ENCODE peak calls at places on chromosome 14, in nine cellular contexts. P is AG04450, B is nephron progenitor cell, U is lung, S is Calu3, K is AG09309, X is adrenal gland, J is fibroblast of lung, N is choroid plexus epithelial cell. Q is an unnamed sample.

GRCh38 chr14:75223664-75224154 is 47.3 kb upstream of the TMED10 start:
- DNase-seq in S (peak), X (peak), J (no peak), U (peak), K (no peak), N (peak), B (peak), P (no peak), Q (no peak)

GRCh38 chr14:55381040-55381439 is 30.6 kb downstream of the ATG14 start:
- DNase-seq in U (no peak), X (no peak), P (no peak), J (no peak), K (no peak), S (no peak), N (peak), B (no peak), Q (no peak)

GRCh38 chr14:50103558-50103957 is 12.8 kb downstream of the VCPKMT start:
- DNase-seq in X (no peak), N (peak), U (no peak), P (no peak), S (no peak), J (peak), K (no peak), B (no peak), Q (no peak)

GRCh38 chr14:98952595-98953325 is 319.2 kb downstream of the BCL11B start:
- DNase-seq in U (no peak), J (peak), S (peak), X (peak), B (no peak), P (no peak), K (no peak), N (peak), Q (peak)

GRCh38 chr14:50560929-50561280 is 960 bp downstream of the ATL1 start:
- DNase-seq in K (peak), P (peak), X (peak), J (peak), B (peak), U (peak), N (peak), S (peak), Q (no peak)

GRCh38 chr14:100755649-100756048 is 29.0 kb downstream of the DLK1 start:
- DNase-seq in S (no peak), U (no peak), B (no peak), N (no peak), J (peak), P (no peak), K (no peak), X (no peak), Q (no peak)

GRCh38 chr14:63438065-63438757 is 105.0 kb downstream of the PPP2R5E start:
- DNase-seq in X (peak), J (peak), S (peak), N (peak), B (no peak), P (peak), U (peak), K (peak), Q (no peak)

GRCh38 chr14:68594737-68595380 is 198.0 kb downstream of the ZFP36L1 start:
- DNase-seq in P (no peak), U (no peak), J (no peak), S (no peak), K (no peak), X (no peak), B (no peak), N (no peak), Q (no peak)

GRCh38 chr14:86540636-86541247 is 1010.8 kb downstream of the FLRT2 start:
- DNase-seq in B (no peak), U (no peak), K (no peak), J (no peak), P (no peak), S (no peak), N (no peak), X (no peak), Q (no peak)

GRCh38 chr14:104872469-104873341 is 7.6 kb downstream of the CEP170B start:
- DNase-seq in J (peak), K (no peak), X (peak), S (peak), N (peak), P (no peak), B (peak), U (no peak), Q (peak)

GRCh38 chr14:32998433-32998832 is 59.8 kb downstream of the NPAS3 start:
- DNase-seq in S (peak), U (no peak), N (peak), J (peak), X (no peak), K (peak), B (no peak), P (no peak), Q (peak)

GRCh38 chr14:104405566-104406226 is 173.9 kb upstream of the C14orf180 start:
- DNase-seq in U (peak), J (no peak), P (no peak), K (no peak), N (no peak), B (no peak), X (no peak), S (no peak), Q (peak)

GRCh38 chr14:61561144-61561543 is 134.2 kb upstream of the HIF1A start:
- DNase-seq in X (no peak), S (no peak), K (no peak), J (peak), N (peak), B (no peak), P (no peak), U (no peak), Q (peak)
- TF ChIP-seq CTCF in X (no peak), S (no peak), K (peak), J (peak), N (peak), B (no peak), P (peak), U (no peak), Q (peak)

GRCh38 chr14:72588521-72588920 is 305.4 kb downstream of the DPF3 start:
- DNase-seq in P (no peak), B (no peak), K (no peak), X (no peak), J (no peak), S (no peak), N (no peak), U (no peak), Q (no peak)
- TF ChIP-seq CTCF in P (no peak), B (no peak), K (no peak), X (no peak), J (no peak), S (no peak), N (no peak), U (no peak), Q (no peak)

DNA sequence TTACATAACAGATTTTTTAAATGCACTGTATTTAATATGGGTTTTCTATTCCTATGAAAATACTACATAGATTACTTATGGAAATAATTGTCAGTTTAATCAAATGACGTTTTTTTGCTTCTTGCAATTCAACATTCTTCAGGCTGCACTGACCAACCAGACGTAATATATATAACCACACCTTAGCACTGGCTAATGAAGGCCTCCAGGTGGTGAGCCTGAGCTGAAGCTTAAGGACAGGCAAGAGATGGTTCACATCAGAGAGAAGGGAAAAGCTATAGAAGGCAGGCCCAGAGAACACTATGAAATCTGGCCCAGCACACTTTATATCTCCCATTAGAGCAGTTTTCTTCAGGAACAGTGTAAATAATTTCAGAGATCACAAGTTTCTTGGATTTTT is 2.8 kb upstream of the MDGA2 start:
- DNase-seq in B (no peak), J (no peak), P (no peak), N (no peak), K (no peak), X (no peak), U (no peak), S (no peak), Q (no peak)
- TF ChIP-seq CTCF in B (no peak), J (no peak), P (no peak), N (no peak), K (no peak), X (no peak), U (no peak), S (no peak), Q (no peak)

GRCh38 chr14:95024380-95024779 is 132.9 kb downstream of the DICER1 start:
- DNase-seq in B (no peak), J (no peak), S (no peak), P (no peak), N (no peak), U (peak), K (no peak), X (no peak), Q (no peak)

GRCh38 chr14:95025218-95025617 is 132.1 kb downstream of the DICER1 start:
- DNase-seq in J (no peak), P (no peak), S (no peak), U (no peak), B (no peak), X (no peak), N (no peak), K (no peak), Q (no peak)

GRCh38 chr14:95025941-95026340 is 131.4 kb downstream of the DICER1 start:
- DNase-seq in J (no peak), P (no peak), B (no peak), N (no peak), S (no peak), K (no peak), U (peak), X (no peak), Q (no peak)

GRCh38 chr14:95023886-95024285 is 133.4 kb downstream of the DICER1 start:
- DNase-seq in N (no peak), S (no peak), U (peak), K (peak), X (no peak), B (no peak), J (no peak), P (no peak), Q (no peak)

DNA sequence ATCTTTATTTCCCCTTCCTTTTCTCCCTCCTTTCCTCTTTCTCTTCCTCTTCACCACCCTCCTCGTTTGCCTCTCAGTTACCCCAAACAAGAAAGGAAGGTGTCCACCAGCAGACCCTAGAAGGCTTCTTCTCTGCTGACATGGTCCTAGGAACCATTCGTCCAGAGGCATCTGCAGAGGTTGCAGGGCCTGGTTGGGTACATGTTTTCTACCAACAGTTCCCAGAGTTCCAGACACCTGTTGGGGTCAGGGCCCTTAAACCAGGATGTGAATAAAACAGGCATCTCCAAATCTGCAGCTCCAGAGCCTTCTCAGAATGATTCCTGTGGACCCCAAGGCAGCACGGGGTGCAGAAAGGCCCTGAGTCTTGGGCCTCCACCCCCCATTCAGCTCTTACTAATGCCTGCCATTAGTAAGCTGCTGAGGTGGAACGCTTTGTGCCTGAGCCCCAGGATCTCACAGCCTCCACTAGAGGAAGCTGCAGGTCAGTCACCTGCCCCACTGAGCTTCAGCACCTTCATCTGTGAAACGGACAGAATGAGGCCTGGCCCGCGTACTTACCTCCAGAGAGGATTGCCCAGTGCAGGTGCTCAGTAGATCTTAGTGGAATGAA is 130.4 kb downstream of the DICER1 start:
- DNase-seq in U (peak), P (no peak), J (no peak), K (no peak), N (no peak), S (no peak), X (no peak), B (no peak), Q (no peak)
- TF ChIP-seq CTCF in U (no peak), P (no peak), J (no peak), K (no peak), N (no peak), S (no peak), X (no peak), B (no peak), Q (no peak)

DNA sequence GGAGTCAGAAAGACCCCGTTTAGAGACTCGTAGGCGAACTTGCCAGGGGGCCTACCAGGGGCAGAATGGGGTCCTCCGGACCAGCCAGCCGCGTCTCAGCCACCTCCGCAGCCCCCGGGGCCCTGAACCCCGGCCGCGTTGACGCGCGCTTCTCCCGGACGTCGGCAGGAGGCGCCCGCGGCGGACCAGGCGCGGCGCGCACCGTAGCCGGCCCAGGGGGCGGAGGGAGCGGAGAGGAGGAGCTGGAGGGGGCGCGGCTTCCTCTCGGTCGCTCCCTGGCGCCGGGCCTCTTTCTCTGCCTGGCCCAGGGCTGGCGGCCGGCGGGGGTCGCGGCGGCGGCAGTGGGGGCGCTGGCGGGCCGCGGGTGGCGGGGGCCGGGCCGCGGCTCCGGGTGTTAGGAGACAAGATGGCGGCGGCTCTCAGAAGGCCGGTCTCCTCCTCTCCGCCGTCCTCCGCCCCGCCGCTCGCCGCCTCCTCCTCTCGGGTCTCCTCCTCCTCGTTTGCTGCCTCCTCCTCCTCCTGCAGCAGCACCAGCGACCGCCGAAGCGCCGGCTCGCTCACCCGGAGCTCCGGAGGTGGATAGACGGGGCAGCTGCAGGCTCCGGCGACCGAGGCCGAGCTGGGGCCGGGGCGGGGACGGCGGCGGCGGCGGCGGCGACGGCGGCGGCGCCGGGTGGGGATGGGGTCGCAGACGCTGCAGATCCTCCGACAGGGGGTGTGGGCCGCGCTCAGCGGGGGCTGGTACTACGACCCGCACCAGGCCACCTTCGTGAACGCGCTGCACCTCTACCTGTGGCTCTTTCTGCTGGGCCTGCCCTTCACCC is at the start of gene PCNX1:
- DNase-seq in P (peak), S (peak), N (peak), J (peak), X (peak), U (peak), K (no peak), B (peak), Q (peak)
- TF ChIP-seq CTCF in P (peak), S (peak), N (peak), J (peak), X (peak), U (peak), K (peak), B (peak), Q (peak)

GRCh38 chr14:103230021-103230420 is 104.0 kb upstream of the EIF5 start:
- DNase-seq in P (no peak), K (no peak), U (no peak), B (no peak), N (no peak), S (no peak), X (no peak), J (no peak), Q (peak)

GRCh38 chr14:103232831-103233319 is 101.2 kb upstream of the EIF5 start:
- DNase-seq in U (no peak), S (no peak), P (no peak), X (no peak), J (no peak), N (no peak), B (no peak), K (no peak), Q (peak)

GRCh38 chr14:103230658-103231334 is 103.2 kb upstream of the EIF5 start:
- DNase-seq in B (no peak), U (no peak), P (no peak), X (no peak), K (no peak), J (no peak), N (no peak), S (no peak), Q (peak)

GRCh38 chr14:103232338-103232808 is 101.7 kb upstream of the EIF5 start:
- DNase-seq in P (no peak), K (no peak), J (no peak), B (no peak), N (no peak), X (no peak), U (no peak), S (peak), Q (peak)

GRCh38 chr14:103231376-103232019 is 102.5 kb upstream of the EIF5 start:
- DNase-seq in N (no peak), B (no peak), U (no peak), S (no peak), K (no peak), P (no peak), J (no peak), X (no peak), Q (peak)
- TF ChIP-seq CTCF in N (no peak), B (no peak), U (no peak), S (no peak), K (no peak), P (no peak), J (no peak), X (no peak), Q (no peak)

GRCh38 chr14:90576581-90576980 is 179.8 kb downstream of the CALM1 start:
- DNase-seq in S (no peak), U (no peak), J (peak), B (no peak), X (no peak), K (peak), P (peak), N (peak), Q (peak)

GRCh38 chr14:90575781-90576180 is 179.0 kb downstream of the CALM1 start:
- DNase-seq in K (no peak), B (no peak), P (no peak), U (no peak), X (no peak), S (no peak), J (no peak), N (no peak), Q (peak)

GRCh38 chr14:90574640-90575131 is 177.9 kb downstream of the CALM1 start:
- DNase-seq in S (no peak), B (peak), K (no peak), J (no peak), U (no peak), N (no peak), X (no peak), P (no peak), Q (peak)

GRCh38 chr14:90576981-90577660 is 180.3 kb downstream of the CALM1 start:
- DNase-seq in B (no peak), J (no peak), S (no peak), K (no peak), N (no peak), U (no peak), P (no peak), X (no peak), Q (peak)

GRCh38 chr14:90575336-90575735 is 178.5 kb downstream of the CALM1 start:
- DNase-seq in S (no peak), K (no peak), X (no peak), U (no peak), P (no peak), B (no peak), N (no peak), J (no peak), Q (peak)
- TF ChIP-seq CTCF in S (no peak), K (no peak), X (no peak), U (no peak), P (no peak), B (no peak), N (no peak), J (no peak), Q (no peak)

GRCh38 chr14:22865424-22866215 is 5.9 kb upstream of the LRP10 start:
- DNase-seq in U (no peak), J (no peak), B (no peak), K (no peak), X (no peak), N (no peak), P (no peak), S (no peak), Q (peak)
- TF ChIP-seq CTCF in U (no peak), J (peak), B (no peak), K (peak), X (no peak), N (peak), P (no peak), S (no peak), Q (peak)